ENCODE peak calls at places on chromosomes 13 and 19, in eight cellular contexts. S is AG10803; A is fibroblast of mammary gland; O is NCI-H345; N is cerebellum; X is ecto neural progenitor cell; Q is activated naive CD4-positive, alpha-beta T cell; H is ovary. R is an unnamed sample.

GRCh38 chr19:3071764-3072163 is 9.5 kb upstream of the TLE5 start:
- DNase-seq in H (no peak), S (no peak), O (no peak), N (no peak), A (no peak), X (no peak), Q (no peak), R (no peak)

GRCh38 chr19:23116802-23117571 is at the start of gene ZNF730:
- DNase-seq in H (peak), O (peak), Q (peak), N (peak), S (peak), X (peak), A (peak), R (peak)

GRCh38 chr13:30053904-30054303 is 203.5 kb upstream of the UBL3 start:
- DNase-seq in H (no peak), O (no peak), Q (no peak), N (no peak), S (no peak), A (no peak), X (no peak), R (no peak)

GRCh38 chr13:113544071-113544891 is 40.3 kb upstream of the TFDP1 start:
- DNase-seq in Q (no peak), O (no peak), H (no peak), A (no peak), N (no peak), S (no peak), X (no peak), R (no peak)

GRCh38 chr19:46299004-46299509 is 2.2 kb downstream of the HIF3A start:
- DNase-seq in H (peak), Q (no peak), S (peak), N (peak), A (peak), X (no peak), O (peak), R (peak)

GRCh38 chr19:8111376-8111775 is 38.0 kb downstream of the FBN3 start:
- DNase-seq in S (no peak), N (no peak), H (no peak), Q (no peak), A (no peak), X (no peak), O (no peak), R (peak)

GRCh38 chr19:49391581-49392399 is 3.7 kb downstream of the KASH5 start:
- DNase-seq in A (peak), O (peak), S (peak), Q (peak), N (peak), H (peak), X (peak), R (peak)

GRCh38 chr13:20647758-20648157 is 55.7 kb upstream of the IL17D start:
- DNase-seq in O (no peak), X (no peak), H (no peak), A (no peak), N (no peak), Q (no peak), S (no peak), R (no peak)

GRCh38 chr19:4297901-4298771 is 4.1 kb downstream of the TMIGD2 start:
- DNase-seq in H (no peak), N (no peak), S (no peak), X (no peak), A (no peak), O (no peak), Q (no peak), R (no peak)

GRCh38 chr19:1860133-1860775 is 3.1 kb downstream of the KLF16 start:
- DNase-seq in A (peak), N (peak), Q (no peak), S (peak), H (peak), O (no peak), X (peak), R (peak)

GRCh38 chr13:93172109-93172508 is 54.5 kb upstream of the GPC6 start:
- DNase-seq in Q (no peak), S (no peak), X (no peak), N (no peak), H (no peak), O (no peak), A (peak), R (no peak)

GRCh38 chr13:50664961-50665360 is 178.5 kb downstream of the DLEU7 start:
- DNase-seq in Q (no peak), A (no peak), H (no peak), X (no peak), S (no peak), O (no peak), N (peak), R (no peak)

GRCh38 chr19:8355631-8356402 is 8.1 kb upstream of the ANGPTL4 start:
- DNase-seq in X (no peak), S (peak), A (peak), Q (no peak), O (no peak), N (no peak), H (no peak), R (peak)

GRCh38 chr19:33713194-33713593 is 83.5 kb upstream of the KCTD15 start:
- DNase-seq in Q (no peak), O (no peak), H (no peak), S (no peak), A (no peak), X (no peak), N (no peak), R (no peak)

GRCh38 chr13:73088332-73088935 is 29.6 kb downstream of the KLF5 start:
- DNase-seq in H (no peak), O (no peak), S (no peak), N (no peak), Q (no peak), A (no peak), X (no peak), R (no peak)

GRCh38 chr13:48976677-48977625 is 1.2 kb downstream of the FNDC3A start:
- DNase-seq in X (no peak), H (no peak), S (peak), N (peak), Q (no peak), A (peak), O (no peak), R (no peak)

GRCh38 chr13:109945206-109945960 is 159.0 kb upstream of the IRS2 start:
- DNase-seq in A (peak), H (no peak), O (no peak), Q (no peak), S (peak), N (no peak), X (no peak), R (peak)

GRCh38 chr19:46764817-46765291 is 18.6 kb upstream of the STRN4 start:
- DNase-seq in N (no peak), Q (no peak), X (no peak), A (no peak), O (no peak), S (no peak), H (no peak), R (no peak)

GRCh38 chr13:106468207-106468606 is 67.3 kb downstream of the EFNB2 start:
- DNase-seq in H (no peak), X (no peak), O (no peak), S (no peak), N (peak), Q (no peak), A (no peak), R (no peak)

R was measured in AG20443.